ENCODE peak calls at places on chromosomes 3 and 15, in four cellular contexts. E is RWPE2, O is A549, S is dorsolateral prefrontal cortex. F is an unnamed sample.

GRCh38 chr15:83207622-83208356 is at the start of gene HDGFL3:
- DNase-seq in E (peak), S (peak), O (peak), F (no peak)

GRCh38 chr3:110164632-110165240 is 827.4 kb upstream of the DPPA4 start:
- DNase-seq in S (no peak), O (peak), E (no peak), F (no peak)

GRCh38 chr3:127942613-127943012 is 27.6 kb downstream of the KBTBD12 start:
- DNase-seq in E (no peak), O (no peak), S (no peak), F (no peak)

GRCh38 chr3:47034868-47035489 is 55.5 kb downstream of the NBEAL2 start:
- DNase-seq in O (no peak), E (no peak), S (no peak), F (no peak)

GRCh38 chr15:72835289-72835890 is 51.8 kb upstream of the ADPGK start:
- DNase-seq in O (peak), E (peak), S (no peak), F (no peak)

GRCh38 chr3:65894679-65895078 is 144.0 kb downstream of the MAGI1 start:
- DNase-seq in S (no peak), E (no peak), O (peak), F (peak)

GRCh38 chr15:36951747-36952247 is 148.6 kb downstream of the MEIS2 start:
- DNase-seq in O (peak), S (no peak), E (no peak), F (peak)

GRCh38 chr3:59280113-59280512 is 230.3 kb upstream of the CFAP20DC start:
- DNase-seq in O (no peak), S (no peak), E (no peak), F (no peak)

GRCh38 chr3:190281308-190282051 is 40.8 kb downstream of the CLDN1 start:
- DNase-seq in O (no peak), E (no peak), S (no peak), F (no peak)

GRCh38 chr3:7787871-7788828 is 713.5 kb upstream of the LMCD1 start:
- DNase-seq in E (no peak), O (no peak), S (no peak), F (no peak)

GRCh38 chr15:52745326-52746161 is 44.6 kb downstream of the ONECUT1 start:
- DNase-seq in O (no peak), E (no peak), S (no peak), F (no peak)

GRCh38 chr3:37324752-37325407 is 150.5 kb upstream of the LRRFIP2 start:
- DNase-seq in S (no peak), E (no peak), O (no peak), F (no peak)

GRCh38 chr3:15667484-15667883 is 65.9 kb downstream of the BTD start:
- DNase-seq in O (no peak), S (no peak), E (no peak), F (no peak)

GRCh38 chr3:113136071-113136470 is 75.3 kb upstream of the BOC start:
- DNase-seq in E (no peak), S (no peak), O (peak), F (no peak)

GRCh38 chr15:69836526-69837230 is 261.0 kb downstream of the TLE3 start:
- DNase-seq in E (no peak), S (no peak), O (no peak), F (no peak)

GRCh38 chr3:42749753-42750231 is 23.3 kb downstream of the CCDC13 start:
- DNase-seq in S (peak), O (no peak), E (peak), F (no peak)

GRCh38 chr3:156816091-156816793 is 9.9 kb upstream of the LEKR1 start:
- DNase-seq in S (peak), O (peak), E (no peak), F (no peak)
- TF ChIP-seq CTCF in S (no peak), O (no peak), E (no peak), F (no peak)

GRCh38 chr3:11507719-11508118 is 136.0 kb downstream of the VGLL4 start:
- DNase-seq in E (no peak), S (no peak), O (peak), F (no peak)

GRCh38 chr3:11508346-11509174 is 135.2 kb downstream of the VGLL4 start:
- DNase-seq in O (no peak), S (no peak), E (no peak), F (no peak)

GRCh38 chr3:11513817-11514135 is 129.9 kb downstream of the VGLL4 start:
- DNase-seq in O (no peak), S (no peak), E (no peak), F (no peak)

GRCh38 chr3:11509175-11510000 is 134.3 kb downstream of the VGLL4 start:
- DNase-seq in O (peak), E (no peak), S (peak), F (peak)

GRCh38 chr3:11510001-11510760 is 133.5 kb downstream of the VGLL4 start:
- DNase-seq in E (no peak), S (no peak), O (no peak), F (no peak)
- H3K4me3 ChIP-seq in E (no peak), S (no peak), O (no peak), F (no peak)

GRCh38 chr3:185199671-185200070 is 46.8 kb upstream of the C3orf70 start:
- DNase-seq in S (no peak), O (no peak), E (no peak), F (no peak)
- TF ChIP-seq CTCF in S (no peak), O (no peak), E (no peak), F (no peak)

DNA sequence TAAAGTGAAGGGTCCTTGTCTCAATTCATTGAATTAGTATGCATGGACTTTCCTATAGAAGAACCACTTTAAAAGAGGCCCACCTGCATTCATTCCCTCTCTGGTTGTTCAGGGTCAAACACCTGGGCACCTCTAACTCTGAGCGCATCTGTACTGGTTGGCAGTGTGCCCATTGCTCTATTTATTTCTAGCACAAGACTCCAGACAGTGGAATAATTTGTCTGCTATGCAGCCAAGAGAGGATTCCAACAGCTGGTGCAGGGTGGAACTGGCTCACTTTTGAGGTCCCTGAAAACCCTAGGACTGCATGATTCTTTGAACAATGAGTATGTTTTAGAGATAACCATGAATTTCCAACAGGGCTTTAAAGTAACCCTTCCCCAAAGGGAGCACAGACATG is 57.9 kb downstream of the CCDC33 start:
- DNase-seq in O (no peak), S (no peak), E (no peak), F (no peak)
- H3K4me3 ChIP-seq in O (no peak), S (no peak), E (no peak), F (no peak)

GRCh38 chr3:152961323-152961722 is 126.4 kb downstream of the P2RY1 start:
- DNase-seq in E (no peak), O (peak), S (no peak), F (no peak)
- TF ChIP-seq CTCF in E (peak), O (peak), S (peak), F (no peak)

DNA sequence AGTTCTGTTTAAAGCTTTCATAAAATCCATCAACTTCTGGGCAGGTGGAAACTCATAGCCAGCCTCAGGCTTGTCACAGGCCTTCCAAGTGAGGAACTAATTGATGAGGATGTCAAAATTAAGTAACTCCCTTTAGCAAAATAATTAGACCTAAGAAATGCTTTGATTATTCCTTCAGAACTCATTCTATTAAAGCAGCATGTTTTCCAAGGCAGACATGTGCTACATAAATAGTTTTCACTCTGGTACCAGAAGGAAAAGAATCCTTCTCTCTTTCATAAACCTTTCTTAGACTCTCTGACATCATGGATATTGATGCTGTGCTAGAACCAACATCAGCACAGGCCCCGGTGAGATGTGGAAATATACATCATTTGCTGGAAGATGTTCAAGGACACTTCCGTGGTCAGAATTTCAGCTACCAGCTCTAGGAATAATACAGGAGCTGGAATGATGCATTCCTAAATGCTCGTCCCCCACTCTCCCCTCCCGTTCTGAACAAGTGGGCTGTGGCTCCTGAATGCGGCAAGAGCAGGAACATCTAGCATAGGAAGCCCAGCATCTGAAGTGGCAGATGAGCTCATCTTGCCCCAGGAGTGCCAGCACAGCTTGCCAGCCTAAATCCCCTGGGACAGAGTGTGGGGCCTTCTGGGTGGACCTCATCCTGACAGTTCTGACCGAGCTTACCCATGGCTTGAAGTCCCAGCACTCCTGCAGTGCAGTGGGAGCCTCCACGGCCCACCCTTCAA is 82.4 kb downstream of the WWTR1 start:
- DNase-seq in O (peak), E (peak), S (no peak), F (peak)
- H3K4me3 ChIP-seq in O (peak), E (no peak), S (no peak), F (peak)

DNA sequence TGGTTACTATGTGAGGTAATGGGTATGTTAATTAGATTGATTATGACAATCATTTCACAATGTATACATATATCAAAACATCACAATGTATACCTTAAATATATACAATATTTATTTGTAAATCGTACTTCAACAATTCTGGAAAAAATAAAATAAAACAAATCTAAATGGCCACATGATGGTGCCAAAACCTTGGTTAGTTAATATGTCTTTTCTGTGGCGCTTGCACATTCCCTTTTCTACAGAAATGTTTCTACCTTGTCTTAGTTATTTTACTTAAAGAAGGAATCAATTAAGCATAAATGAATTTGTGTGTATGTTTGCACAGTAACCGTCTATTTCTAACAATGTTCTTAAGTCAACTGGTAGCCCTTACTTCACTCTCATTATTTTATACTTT is 53.4 kb downstream of the OXSM start:
- DNase-seq in O (peak), S (no peak), E (no peak), F (no peak)
- TF ChIP-seq CTCF in O (peak), S (peak), E (peak), F (no peak)

GRCh38 chr3:32457971-32458471 is 44.6 kb downstream of the CMTM6 start:
- DNase-seq in E (no peak), S (no peak), O (no peak), F (no peak)
- H3K4me3 ChIP-seq in E (no peak), S (no peak), O (no peak), F (no peak)

DNA sequence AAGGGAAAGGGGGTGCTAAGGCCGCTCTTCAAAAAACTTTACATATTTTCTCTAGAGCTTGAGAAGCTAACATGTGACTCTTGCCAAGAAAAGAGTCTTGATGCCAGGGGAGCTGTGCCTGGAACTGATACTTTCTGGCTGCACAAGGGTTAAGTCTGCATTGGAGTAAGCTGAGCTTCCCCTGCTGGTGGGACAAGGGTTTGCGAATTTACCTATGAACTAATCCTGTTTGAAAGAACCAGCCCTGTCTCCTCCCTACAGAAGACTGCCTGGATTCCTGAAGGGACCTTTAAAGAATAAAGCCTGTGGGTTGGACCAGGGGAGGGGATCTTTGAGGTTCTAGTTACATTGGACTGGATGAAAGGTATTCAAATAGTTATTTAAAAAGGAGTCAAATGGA is 58.3 kb upstream of the EPHA3 start:
- DNase-seq in S (no peak), O (peak), E (no peak), F (no peak)
- TF ChIP-seq CTCF in S (no peak), O (no peak), E (peak), F (peak)

F was measured in AG04449.